ENCODE peak calls at places on chromosomes 5 and 9, in ten cellular contexts. R, Z, X, L, B, I, S, W, E and J are unnamed samples.

GRCh38 chr5:79975422-79975821 is 15.6 kb downstream of the MTX3 start:
- DNase-seq in R (no peak), Z (no peak), X (no peak), L (no peak), B (no peak), I (no peak), S (no peak), W (no peak), E (no peak), J (no peak)

GRCh38 chr5:132408965-132409364 is 39.5 kb downstream of the SLC22A5 start:
- DNase-seq in R (no peak), Z (no peak), X (no peak), L (no peak), B (no peak), I (no peak), S (no peak), W (no peak), E (no peak), J (no peak)

GRCh38 chr5:58787982-58788381 is 205.1 kb downstream of the RAB3C start:
- DNase-seq in R (no peak), Z (no peak), X (no peak), L (no peak), B (no peak), I (no peak), S (peak; percentile 90), W (no peak), E (no peak), J (no peak)

GRCh38 chr9:95572370-95573151 is 55.8 kb upstream of the PTCH1 start:
- DNase-seq in R (peak; percentile 92), Z (no peak), X (no peak), L (no peak), B (no peak), I (no peak), S (no peak), W (no peak), E (no peak), J (no peak)

GRCh38 chr9:133750927-133751649 is 12.9 kb upstream of the SARDH start:
- DNase-seq in R (no peak), Z (no peak), X (no peak), L (no peak), B (no peak), I (no peak), S (no peak), W (no peak), E (no peak), J (no peak)

GRCh38 chr5:5658226-5658625 is 235.7 kb downstream of the ICE1 start:
- DNase-seq in R (no peak), Z (no peak), X (no peak), L (no peak), B (no peak), I (no peak), S (no peak), W (no peak), E (peak; percentile 32), J (no peak)

GRCh38 chr9:121927081-121927480 is 166.0 kb downstream of the TTLL11 start:
- DNase-seq in R (no peak), Z (no peak), X (no peak), L (no peak), B (no peak), I (no peak), S (no peak), W (no peak), E (no peak), J (no peak)

GRCh38 chr5:6396043-6396442 is 17.7 kb upstream of the MED10 start:
- DNase-seq in R (no peak), Z (no peak), X (no peak), L (no peak), B (no peak), I (no peak), S (no peak), W (no peak), E (no peak), J (no peak)